ENCODE peak calls at places on chromosomes 2 and 18, in five cellular contexts. Y is AG10803; L is CD8-positive, alpha-beta T cell; Q is cardiac muscle cell; U is GM23338. Z is an unnamed sample.

GRCh38 chr2:43737855-43738254 is 36.0 kb upstream of the DYNC2LI1 start:
- DNase-seq in Y (no peak), L (no peak), Q (no peak), U (no peak), Z (no peak)

GRCh38 chr2:20617892-20618467 is 32.9 kb downstream of the HS1BP3 start:
- DNase-seq in Y (peak; percentile 99), L (no peak), Q (peak; percentile 94), U (no peak), Z (peak; percentile 82)

GRCh38 chr2:239598011-239598731 is 197.4 kb upstream of the HDAC4 start:
- DNase-seq in Y (no peak), L (peak; percentile 27), Q (no peak), U (no peak), Z (no peak)

GRCh38 chr2:98821629-98822135 is 90.8 kb upstream of the MGAT4A start:
- DNase-seq in Y (no peak), L (peak; percentile 45), Q (no peak), U (no peak), Z (no peak)

GRCh38 chr2:86383844-86384243 is 46.4 kb upstream of the REEP1 start:
- DNase-seq in Y (peak; percentile 76), L (no peak), Q (no peak), U (no peak), Z (no peak)

GRCh38 chr2:66683599-66683998 is 248.7 kb downstream of the MEIS1 start:
- DNase-seq in Y (no peak), L (no peak), Q (no peak), U (no peak), Z (no peak)

GRCh38 chr2:141911485-141912066 is 219.2 kb downstream of the LRP1B start:
- DNase-seq in Y (peak; percentile 6), L (no peak), Q (peak; percentile 69), U (peak; percentile 89), Z (peak; percentile 60)

GRCh38 chr2:195612515-195613495 is 44.2 kb upstream of the SLC39A10 start:
- DNase-seq in Y (peak; percentile 77), L (no peak), Q (peak; percentile 87), U (peak; percentile 95), Z (peak; percentile 83)

GRCh38 chr2:46349115-46349547 is 51.9 kb downstream of the EPAS1 start:
- DNase-seq in Y (no peak), L (no peak), Q (no peak), U (no peak), Z (no peak)

GRCh38 chr2:54966165-54966819 is 84.0 kb downstream of the RTN4 start:
- DNase-seq in Y (no peak), L (no peak), Q (no peak), U (no peak), Z (peak; percentile 68)

GRCh38 chr2:156333274-156333950 is 891 bp upstream of the NR4A2 start:
- DNase-seq in Y (no peak), L (no peak), Q (no peak), U (no peak), Z (peak; percentile 51)

GRCh38 chr2:3625186-3625585 is 30.3 kb downstream of the COLEC11 start:
- DNase-seq in Y (no peak), L (peak; percentile 35), Q (no peak), U (no peak), Z (no peak)

DNA sequence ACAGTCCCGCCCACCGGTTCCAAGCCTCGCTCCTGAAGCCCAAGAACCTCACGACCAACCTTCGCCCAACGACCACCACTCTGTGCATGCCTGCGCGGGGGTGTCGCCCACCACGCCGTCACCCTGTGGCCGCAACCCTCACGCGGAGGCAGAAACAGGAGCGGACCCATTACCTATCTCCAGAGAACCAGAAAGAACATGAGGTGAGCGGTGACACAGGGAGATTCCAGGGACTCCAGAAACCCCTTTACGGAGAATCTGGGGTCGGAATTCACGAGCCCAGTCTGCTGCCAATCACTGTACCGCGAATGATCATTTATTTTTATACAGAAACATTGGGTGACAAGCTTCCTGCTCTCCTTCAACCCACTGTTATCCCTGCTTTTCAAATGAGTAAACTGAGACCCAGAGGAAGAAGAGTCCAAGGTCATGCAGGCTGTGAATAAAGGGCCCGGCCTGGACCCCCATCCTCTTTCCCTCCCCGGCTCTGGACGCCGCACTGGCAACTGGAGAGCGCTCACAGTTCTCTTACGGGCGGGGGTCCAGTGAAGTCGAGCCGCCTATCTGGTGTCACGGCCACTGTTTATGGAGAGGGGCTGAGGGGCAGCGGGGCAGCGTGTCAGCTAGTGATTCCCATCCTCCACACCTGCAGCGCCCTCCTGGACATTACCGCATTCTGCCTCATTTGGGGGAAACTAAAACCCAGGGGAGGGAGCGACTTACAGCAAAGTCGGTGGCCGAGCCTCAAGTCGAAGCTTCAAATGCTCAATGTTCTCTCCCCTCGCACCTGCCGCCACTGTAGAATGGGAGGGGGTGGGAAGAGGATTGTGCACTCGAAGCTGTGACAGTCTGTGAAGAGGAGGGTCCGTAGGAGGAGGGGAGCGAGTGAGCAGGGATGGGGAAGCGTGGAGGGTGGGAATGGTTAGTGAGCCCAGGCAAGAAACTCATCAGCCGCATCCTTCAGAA is 723 bp upstream of the SLC30A3 start:
- DNase-seq in Y (no peak), L (no peak), Q (peak; percentile 38), U (peak; percentile 58), Z (no peak)
- H3K4me3 ChIP-seq in Y (no peak overlapping the region), L (peak overlapping the region; percentile 55), Q (peak overlapping the region; percentile 92), U (peak overlapping the region; percentile 82), Z (peak overlapping the region; percentile 12)

GRCh38 chr2:44789446-44789845 is 152.1 kb upstream of the SIX3 start:
- DNase-seq in Y (no peak), L (no peak), Q (no peak), U (no peak), Z (no peak)

GRCh38 chr2:44785433-44785832 is 156.1 kb upstream of the SIX3 start:
- DNase-seq in Y (no peak), L (no peak), Q (no peak), U (no peak), Z (no peak)

GRCh38 chr2:44786045-44786817 is 155.3 kb upstream of the SIX3 start:
- DNase-seq in Y (no peak), L (no peak), Q (no peak), U (no peak), Z (no peak)

GRCh38 chr2:44787663-44788062 is 153.8 kb upstream of the SIX3 start:
- DNase-seq in Y (no peak), L (no peak), Q (no peak), U (no peak), Z (no peak)

DNA sequence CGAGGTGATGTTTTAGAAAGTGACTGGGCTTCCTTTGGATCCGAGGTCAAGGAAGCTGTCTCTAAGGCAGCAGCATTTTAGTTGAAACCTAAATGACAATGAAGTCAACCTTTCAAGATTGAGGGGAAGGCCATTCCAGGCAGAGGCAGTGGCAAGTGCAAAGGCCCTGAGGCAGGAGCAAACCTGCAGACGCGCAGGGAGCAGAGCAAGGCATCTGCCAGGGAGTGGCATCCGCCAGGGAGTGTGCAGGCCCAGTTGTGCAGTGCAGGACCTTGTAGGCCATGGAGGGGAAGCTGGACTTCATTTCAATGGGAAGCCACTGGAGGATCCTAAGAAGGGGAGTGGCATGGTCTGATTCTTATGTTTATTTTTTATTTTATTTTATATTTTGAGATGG is 154.7 kb upstream of the SIX3 start:
- DNase-seq in Y (no peak), L (no peak), Q (no peak), U (no peak), Z (no peak)
- TF ChIP-seq CTCF in Y (no peak), L (no peak), Q (no peak), U (no peak), Z (no peak)

GRCh38 chr18:2982452-2983172 is 30.3 kb downstream of the LPIN2 start:
- DNase-seq in Y (no peak), L (no peak), Q (no peak), U (peak; percentile 56), Z (no peak)
- H3K4me3 ChIP-seq in Y (no peak overlapping the region), L (peak overlapping the region; percentile 44), Q (no peak overlapping the region), U (no peak overlapping the region), Z (no peak overlapping the region)

DNA sequence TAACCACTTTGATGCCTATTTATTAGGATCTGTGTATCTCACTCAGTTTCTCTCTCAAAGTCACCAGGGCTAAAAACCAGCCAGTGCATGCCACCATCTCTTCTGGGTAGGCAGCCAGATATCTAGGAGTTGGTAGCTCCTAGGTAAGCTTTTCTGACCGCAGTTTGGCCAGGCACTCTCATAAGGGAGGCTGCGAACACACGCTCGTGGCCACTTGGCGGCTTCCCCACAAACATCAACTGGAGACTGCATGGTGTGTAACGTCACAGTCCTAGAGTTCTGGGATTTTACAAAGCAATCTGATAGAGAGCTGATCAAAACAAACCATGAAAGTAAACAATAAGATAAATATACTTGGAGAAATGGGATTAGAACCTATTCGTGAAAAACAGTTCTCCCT is 424.3 kb upstream of the ACVR2A start:
- DNase-seq in Y (no peak), L (no peak), Q (no peak), U (peak; percentile 37), Z (no peak)
- TF ChIP-seq CTCF in Y (no peak), L (no peak), Q (no peak), U (peak; percentile 11), Z (no peak)

GRCh38 chr2:224927011-224927410 is 115.3 kb downstream of the DOCK10 start:
- DNase-seq in Y (no peak), L (no peak), Q (no peak), U (no peak), Z (no peak)

GRCh38 chr2:224927671-224928173 is 114.5 kb downstream of the DOCK10 start:
- DNase-seq in Y (no peak), L (peak; percentile 62), Q (no peak), U (no peak), Z (peak; percentile 59)

GRCh38 chr2:224925066-224925821 is 117.0 kb downstream of the DOCK10 start:
- DNase-seq in Y (no peak), L (no peak), Q (no peak), U (no peak), Z (no peak)

GRCh38 chr2:224922142-224922727 is 120.0 kb downstream of the DOCK10 start:
- DNase-seq in Y (peak; percentile 41), L (no peak), Q (no peak), U (no peak), Z (no peak)

GRCh38 chr2:224925822-224926124 is 116.5 kb downstream of the DOCK10 start:
- DNase-seq in Y (peak; percentile 43), L (no peak), Q (no peak), U (no peak), Z (peak; percentile 16)
- H3K4me3 ChIP-seq in Y (no peak overlapping the region), L (no peak overlapping the region), Q (no peak overlapping the region), U (no peak overlapping the region), Z (no peak overlapping the region)